ENCODE peak calls at places on chromosome 19, in six cellular contexts. Z, F, D, X, E and G are unnamed samples.

GRCh38 chr19:49073514-49074378 is 1.2 kb upstream of the KCNA7 start:
- DNase-seq in D (no peak), F (no peak), E (peak), Z (peak), X (peak), G (no peak)

GRCh38 chr19:18274776-18275356 is 614 bp upstream of the IQCN start:
- DNase-seq in X (peak), F (peak), D (peak), E (peak), Z (peak), G (peak)

GRCh38 chr19:17307876-17308377 is 1.4 kb upstream of the DDA1 start:
- DNase-seq in E (peak), Z (no peak), X (no peak), F (no peak), D (no peak), G (no peak)

GRCh38 chr19:18399008-18399407 is 1.6 kb upstream of the LRRC25 start:
- DNase-seq in X (no peak), E (peak), F (peak), Z (peak), D (peak), G (no peak)

GRCh38 chr19:9431475-9431874 is 3.9 kb downstream of the ZNF266 start:
- DNase-seq in D (no peak), E (peak), F (no peak), Z (peak), X (peak), G (no peak)

GRCh38 chr19:49151339-49152217 is 3.6 kb downstream of the HRC start:
- DNase-seq in F (no peak), X (peak), E (peak), Z (peak), D (peak), G (peak)

GRCh38 chr19:50607874-50608785 is 31.6 kb downstream of the SYT3 start:
- DNase-seq in D (peak), X (peak), E (peak), F (peak), Z (peak), G (peak)

GRCh38 chr19:10517361-10517759 is at the start of gene S1PR5:
- DNase-seq in E (peak), X (peak), Z (peak), D (no peak), F (no peak), G (peak)

GRCh38 chr19:49513746-49514118 is 1.3 kb downstream of the FCGRT start:
- DNase-seq in F (no peak), X (peak), E (peak), Z (no peak), D (no peak), G (no peak)

GRCh38 chr19:36215276-36216171 is 618 bp downstream of the ZNF146 start:
- DNase-seq in E (peak), X (no peak), D (no peak), F (no peak), Z (peak), G (no peak)

GRCh38 chr19:17321655-17322489 is 12.5 kb downstream of the DDA1 start:
- DNase-seq in F (no peak), Z (no peak), X (peak), D (no peak), E (no peak), G (no peak)

GRCh38 chr19:1283207-1283916 is 2.3 kb upstream of the EFNA2 start:
- DNase-seq in X (no peak), Z (no peak), F (no peak), E (no peak), D (no peak), G (no peak)

GRCh38 chr19:45098521-45099464 is 5.8 kb downstream of the PPP1R37 start:
- DNase-seq in F (no peak), E (no peak), D (peak), X (peak), Z (peak), G (no peak)

GRCh38 chr19:12665646-12666304 is 767 bp downstream of the MAN2B1 start:
- DNase-seq in Z (peak), F (peak), X (no peak), D (no peak), E (peak), G (no peak)

GRCh38 chr19:43652546-43652874 is 12.9 kb upstream of the CADM4 start:
- DNase-seq in X (no peak), D (no peak), F (no peak), Z (no peak), E (no peak), G (no peak)

GRCh38 chr19:23436318-23436717 is 41.0 kb upstream of the ZNF91 start:
- DNase-seq in D (no peak), Z (no peak), E (peak), F (no peak), X (peak), G (no peak)

GRCh38 chr19:42174188-42174587 is 41.9 kb upstream of the POU2F2 start:
- DNase-seq in F (no peak), X (no peak), D (no peak), E (no peak), Z (no peak), G (no peak)

GRCh38 chr19:1066251-1066747 is 668 bp upstream of the ARHGAP45 start:
- DNase-seq in E (peak), F (peak), D (no peak), Z (no peak), X (peak), G (no peak)

GRCh38 chr19:32396046-32396652 is 9.4 kb upstream of the DPY19L3 start:
- DNase-seq in E (peak), F (no peak), Z (no peak), D (no peak), X (no peak), G (no peak)

GRCh38 chr19:35038623-35039512 is 2.7 kb upstream of the HPN start:
- DNase-seq in E (no peak), F (no peak), X (no peak), D (no peak), Z (no peak), G (no peak)

GRCh38 chr19:41537789-41538188 is 38.2 kb upstream of the CEACAM21 start:
- DNase-seq in Z (peak), F (no peak), D (no peak), E (peak), X (peak), G (no peak)

GRCh38 chr19:42601811-42602443 is 7.2 kb upstream of the CEACAM8 start:
- DNase-seq in X (peak), F (no peak), Z (peak), E (peak), D (no peak), G (no peak)

GRCh38 chr19:18596752-18597157 is 8.2 kb downstream of the REX1BD start:
- DNase-seq in E (peak), D (peak), Z (peak), F (peak), X (peak), G (peak)

GRCh38 chr19:40907968-40908735 is 26.1 kb upstream of the CYP2A7 start:
- DNase-seq in E (no peak), F (peak), X (peak), Z (peak), D (no peak), G (peak)

GRCh38 chr19:17202713-17203112 is 12.4 kb upstream of the USE1 start:
- DNase-seq in F (peak), Z (no peak), X (no peak), D (no peak), E (no peak), G (no peak)

GRCh38 chr19:1406496-1406817 is 929 bp upstream of the DAZAP1 start:
- DNase-seq in X (no peak), Z (no peak), F (no peak), D (no peak), E (no peak), G (no peak)

GRCh38 chr19:57632987-57633831 is at the start of gene ZNF211:
- DNase-seq in X (peak), F (peak), Z (peak), E (peak), D (peak), G (peak)
- H3K27ac ChIP-seq in X (no peak), F (peak), Z (peak), E (no peak), D (peak), G (peak)

GRCh38 chr19:7635670-7636069 is 1.2 kb upstream of the STXBP2 start:
- DNase-seq in E (no peak), F (no peak), Z (no peak), D (no peak), X (no peak), G (no peak)
- H3K4me3 ChIP-seq in E (no peak), F (no peak), Z (no peak), D (peak), X (no peak), G (no peak)

DNA sequence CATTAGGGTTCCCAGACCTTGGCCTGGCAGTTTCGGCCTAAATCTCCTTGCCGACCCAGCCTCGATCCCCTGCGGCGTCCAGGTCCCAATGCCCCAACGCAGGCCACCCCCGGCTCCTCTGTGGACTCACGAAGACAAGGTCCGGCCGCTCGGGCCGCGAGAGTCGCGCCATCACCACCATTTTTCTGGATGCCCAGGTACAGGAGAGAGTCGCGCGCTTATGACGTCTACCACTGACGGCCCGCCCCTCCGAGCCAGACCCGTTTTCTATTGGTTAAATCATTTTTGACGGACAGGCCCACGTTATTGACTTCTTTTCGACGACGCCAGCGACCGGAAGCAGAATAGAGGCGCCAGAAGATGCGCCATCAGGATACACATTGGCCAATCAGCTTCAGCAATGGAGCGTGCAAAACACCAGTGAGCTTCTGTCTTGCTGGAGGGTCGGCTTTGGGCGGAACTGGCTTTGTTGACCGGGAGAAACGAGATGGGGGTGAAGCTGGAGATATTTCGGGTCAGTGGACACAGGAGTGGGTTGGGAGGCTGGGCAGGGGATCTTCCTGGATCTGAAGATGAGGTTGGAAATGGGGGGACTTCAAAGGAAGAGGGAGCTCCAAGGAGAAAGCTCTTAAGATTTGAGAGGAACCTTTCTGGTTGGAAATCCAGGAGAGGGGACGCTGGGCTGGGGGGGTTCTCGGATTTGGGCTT is at the start of the genes PET100 and XAB2:
- DNase-seq in F (peak), D (peak), E (peak), X (peak), Z (peak), G (peak)
- H3K27ac ChIP-seq in F (peak), D (peak), E (no peak), X (peak), Z (peak), G (peak)

GRCh38 chr19:3042545-3043267 is 13.6 kb upstream of the TLE2 start:
- DNase-seq in X (no peak), E (no peak), F (no peak), Z (no peak), D (no peak), G (no peak)

GRCh38 chr19:3039641-3040077 is 10.6 kb upstream of the TLE2 start:
- DNase-seq in E (no peak), Z (no peak), F (no peak), D (no peak), X (peak), G (peak)

GRCh38 chr19:3041302-3041701 is 12.2 kb upstream of the TLE2 start:
- DNase-seq in D (no peak), Z (no peak), X (peak), F (no peak), E (no peak), G (no peak)

GRCh38 chr19:3039125-3039524 is 10.0 kb upstream of the TLE2 start:
- DNase-seq in Z (no peak), D (no peak), X (no peak), F (no peak), E (no peak), G (no peak)

DNA sequence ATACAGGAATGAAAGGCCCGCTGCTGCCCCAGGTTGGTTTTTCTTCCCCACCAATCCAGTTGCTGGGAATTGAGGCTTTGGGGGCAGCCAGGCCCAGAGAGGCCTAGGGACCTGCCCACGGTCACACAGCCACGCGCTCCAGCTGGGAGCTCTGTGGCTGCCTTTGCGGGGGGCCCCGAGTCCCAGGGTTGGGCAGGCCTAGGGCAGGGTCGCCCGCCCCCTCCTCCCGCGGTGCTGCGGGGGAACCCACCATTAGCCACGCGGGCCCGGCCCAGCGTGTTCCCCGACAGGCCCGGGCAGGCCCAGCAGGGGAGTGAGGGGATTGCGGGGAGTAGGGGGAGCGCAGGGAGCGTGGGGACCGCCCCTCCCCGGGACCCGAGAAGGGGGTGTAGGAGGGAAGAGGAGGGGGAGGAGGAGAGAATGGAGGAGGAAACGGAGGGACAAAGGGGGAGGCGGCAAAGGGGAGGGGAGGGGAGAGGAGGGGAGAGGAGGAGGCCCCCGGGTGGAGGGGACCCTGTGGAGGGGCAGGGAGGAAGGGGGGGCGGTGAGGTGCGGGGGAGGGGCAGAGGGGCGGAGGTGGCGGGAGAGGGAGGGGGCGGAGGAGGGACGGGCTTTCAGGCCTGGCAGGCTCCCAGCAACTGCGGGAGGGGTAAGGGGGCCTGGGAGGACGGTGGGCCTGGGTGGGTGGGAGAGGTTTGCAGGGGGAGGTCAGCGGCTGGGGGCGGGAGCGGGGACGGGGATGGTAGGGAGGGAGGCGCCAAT is 12.9 kb upstream of the TLE2 start:
- DNase-seq in Z (no peak), F (no peak), E (no peak), D (no peak), X (peak), G (no peak)
- H3K4me3 ChIP-seq in Z (no peak), F (no peak), E (no peak), D (no peak), X (no peak), G (no peak)

DNA sequence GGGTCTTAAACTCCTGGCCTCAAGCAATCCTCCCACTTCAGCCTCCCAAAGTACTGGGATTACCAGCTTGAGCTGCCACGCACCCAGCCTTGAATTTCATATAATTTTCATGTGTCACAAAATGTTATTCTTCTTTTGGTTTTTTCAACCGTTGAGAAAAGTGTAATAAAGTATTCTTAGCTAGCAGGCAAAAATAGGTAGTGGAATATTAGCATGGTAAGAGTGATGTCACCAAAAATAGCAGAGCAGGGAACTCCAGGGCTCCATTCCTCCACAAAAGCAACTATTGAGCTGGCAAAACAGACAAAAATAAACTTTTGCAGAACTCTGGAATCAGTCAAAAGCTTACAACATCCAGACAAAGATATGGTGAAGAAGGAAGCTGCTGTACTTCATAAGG is 43.9 kb downstream of the FBN3 start:
- DNase-seq in D (no peak), Z (no peak), E (no peak), X (no peak), F (no peak), G (no peak)
- H3K27ac ChIP-seq in D (no peak), Z (no peak), E (no peak), X (no peak), F (no peak), G (no peak)

GRCh38 chr19:3873151-3873550 is 4.3 kb upstream of the ZFR2 start:
- DNase-seq in Z (no peak), X (no peak), D (no peak), E (no peak), F (no peak), G (no peak)

GRCh38 chr19:3866798-3867638 is 1.8 kb downstream of the ZFR2 start:
- DNase-seq in F (no peak), Z (no peak), X (no peak), D (no peak), E (no peak), G (no peak)

GRCh38 chr19:3863648-3864047 is 5.2 kb downstream of the ZFR2 start:
- DNase-seq in X (no peak), Z (no peak), E (no peak), D (no peak), F (no peak), G (no peak)

GRCh38 chr19:3867971-3868769 is 668 bp downstream of the ZFR2 start:
- DNase-seq in Z (no peak), X (peak), F (no peak), D (no peak), E (no peak), G (no peak)

DNA sequence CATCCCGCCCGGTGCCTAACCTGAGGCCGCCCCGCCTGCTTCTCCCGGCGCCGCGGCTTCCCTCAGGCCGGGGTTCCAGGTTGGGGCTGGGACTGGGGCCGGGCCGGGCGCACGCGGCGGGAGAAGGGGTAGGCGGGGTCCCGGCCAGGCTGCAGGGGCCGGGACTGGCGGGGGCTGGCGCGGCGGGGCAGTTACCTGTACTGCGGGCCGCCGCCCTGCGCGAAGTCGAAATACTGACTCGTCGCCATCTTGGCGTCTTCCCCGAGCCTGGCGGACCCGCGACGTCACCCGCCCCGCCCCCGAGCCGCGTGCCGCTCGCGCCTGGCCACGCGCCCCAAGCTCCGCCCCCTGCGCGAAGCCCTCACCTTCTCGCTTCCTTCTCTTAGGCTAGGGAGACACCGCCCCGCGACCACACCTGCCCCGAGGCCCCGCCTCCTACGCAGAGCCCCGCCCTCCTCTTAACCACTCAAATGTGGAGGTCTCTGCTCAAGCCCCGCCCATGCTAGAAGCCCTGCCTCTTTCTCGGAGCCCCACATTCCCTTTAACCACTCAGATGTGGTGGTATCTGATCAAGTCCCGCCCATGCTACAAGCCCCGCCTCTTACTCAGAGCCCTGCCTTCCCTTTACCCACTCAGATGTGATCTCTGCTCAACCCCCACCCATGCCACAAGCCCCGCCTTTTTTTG is at the start of gene ZFR2:
- DNase-seq in F (no peak), E (no peak), D (no peak), X (peak), Z (no peak), G (no peak)
- H3K4me3 ChIP-seq in F (no peak), E (peak), D (peak), X (peak), Z (no peak), G (no peak)

DNA sequence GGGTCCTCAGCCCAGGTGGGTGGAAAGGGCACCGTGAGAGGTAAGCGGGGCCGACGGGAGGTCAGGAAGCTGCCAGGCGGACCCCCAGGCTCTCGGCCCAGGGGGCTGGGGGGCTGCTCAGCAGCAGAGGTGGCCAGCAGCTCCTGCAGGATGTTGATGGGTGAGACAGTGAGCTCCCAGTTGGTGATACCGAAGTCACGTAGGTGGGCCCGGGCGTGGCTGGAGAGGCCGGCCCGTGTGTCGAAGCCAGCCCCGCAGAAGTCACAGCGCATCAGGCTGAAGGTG is 13.0 kb downstream of the WIZ start:
- DNase-seq in D (no peak), Z (no peak), X (no peak), F (no peak), E (no peak), G (no peak)
- H3K27ac ChIP-seq in D (no peak), Z (no peak), X (no peak), F (no peak), E (no peak), G (no peak)

GRCh38 chr19:13977803-13978202 is 25.5 kb downstream of the DCAF15 start:
- DNase-seq in X (no peak), F (no peak), D (no peak), E (no peak), Z (no peak), G (no peak)

GRCh38 chr19:13979686-13980085 is 26.4 kb downstream of the RFX1 start:
- DNase-seq in Z (no peak), X (no peak), E (no peak), F (no peak), D (no peak), G (no peak)

GRCh38 chr19:13978721-13979191 is 26.4 kb downstream of the DCAF15 start:
- DNase-seq in F (no peak), X (no peak), E (no peak), D (no peak), Z (peak), G (no peak)

GRCh38 chr19:13979224-13979623 is 26.9 kb downstream of the RFX1 start:
- DNase-seq in X (peak), Z (no peak), D (no peak), F (no peak), E (no peak), G (no peak)

GRCh38 chr19:13978306-13978705 is 26.0 kb downstream of the DCAF15 start:
- DNase-seq in D (peak), E (no peak), X (peak), F (peak), Z (peak), G (peak)
- H3K4me3 ChIP-seq in D (peak), E (no peak), X (no peak), F (peak), Z (peak), G (peak)

GRCh38 chr19:5624741-5625140 is 1.9 kb downstream of the SAFB start:
- DNase-seq in E (no peak), F (no peak), Z (peak), D (no peak), X (no peak), G (no peak)
- H3K27ac ChIP-seq in E (no peak), F (peak), Z (peak), D (no peak), X (no peak), G (peak)